ENCODE peak calls at places on chromosomes 16 and 17, in six cellular contexts. T is Karpas-422; V is IMR-90; I is CD4-positive, alpha-beta T cell; O is sigmoid colon; U is tibial artery. L is an unnamed sample.
A peak's percentile ranks its signal among the peaks of the same experiment; 100 is the strongest.

GRCh38 chr17:79707931-79708891 is 22.5 kb upstream of the ENPP7 start:
- DNase-seq in T (peak; percentile 81), V (peak; percentile 38), I (peak; percentile 53), O (no peak), U (no peak), L (peak; percentile 81)

GRCh38 chr17:80264048-80264792 is 3.6 kb downstream of the RNF213 start:
- DNase-seq in T (peak; percentile 76), V (no peak), I (peak; percentile 58), O (no peak), U (no peak), L (peak; percentile 92)

GRCh38 chr17:3792481-3792880 is 8.5 kb downstream of the ITGAE start:
- DNase-seq in T (no peak), V (no peak), I (no peak), O (no peak), U (no peak), L (no peak)

GRCh38 chr16:27431773-27432599 is 30.0 kb downstream of the IL21R start:
- DNase-seq in T (no peak), V (peak; percentile 45), I (no peak), O (peak; percentile 17), U (peak; percentile 24), L (peak; percentile 34)

GRCh38 chr17:49764559-49765180 is 739 bp upstream of the FAM117A start:
- DNase-seq in T (no peak), V (no peak), I (no peak), O (no peak), U (no peak), L (no peak)

GRCh38 chr16:72877374-72878028 is 170.4 kb downstream of the ZFHX3 start:
- DNase-seq in T (no peak), V (peak; percentile 88), I (no peak), O (no peak), U (peak; percentile 64), L (no peak)

GRCh38 chr17:3695723-3696411 is at the start of gene P2RX5:
- DNase-seq in T (peak; percentile 91), V (no peak), I (peak; percentile 28), O (no peak), U (peak; percentile 55), L (peak; percentile 95)

GRCh38 chr16:66728117-66728787 is 23.2 kb downstream of the DYNC1LI2 start:
- DNase-seq in T (peak; percentile 87), V (peak; percentile 67), I (no peak), O (peak; percentile 67), U (no peak), L (no peak)

GRCh38 chr17:9402590-9403199 is 172.9 kb downstream of the STX8 start:
- DNase-seq in T (peak; percentile 74), V (peak; percentile 23), I (no peak), O (no peak), U (no peak), L (no peak)

GRCh38 chr17:75589919-75590303 is 2.3 kb downstream of the MYO15B start:
- DNase-seq in T (no peak), V (no peak), I (no peak), O (peak; percentile 74), U (no peak), L (no peak)
- H3K27ac ChIP-seq in T (no peak overlapping the region), V (no peak overlapping the region), I (no peak overlapping the region), O (peak overlapping the region; percentile 90), U (peak overlapping the region; percentile 63), L (peak overlapping the region; percentile 95)

DNA sequence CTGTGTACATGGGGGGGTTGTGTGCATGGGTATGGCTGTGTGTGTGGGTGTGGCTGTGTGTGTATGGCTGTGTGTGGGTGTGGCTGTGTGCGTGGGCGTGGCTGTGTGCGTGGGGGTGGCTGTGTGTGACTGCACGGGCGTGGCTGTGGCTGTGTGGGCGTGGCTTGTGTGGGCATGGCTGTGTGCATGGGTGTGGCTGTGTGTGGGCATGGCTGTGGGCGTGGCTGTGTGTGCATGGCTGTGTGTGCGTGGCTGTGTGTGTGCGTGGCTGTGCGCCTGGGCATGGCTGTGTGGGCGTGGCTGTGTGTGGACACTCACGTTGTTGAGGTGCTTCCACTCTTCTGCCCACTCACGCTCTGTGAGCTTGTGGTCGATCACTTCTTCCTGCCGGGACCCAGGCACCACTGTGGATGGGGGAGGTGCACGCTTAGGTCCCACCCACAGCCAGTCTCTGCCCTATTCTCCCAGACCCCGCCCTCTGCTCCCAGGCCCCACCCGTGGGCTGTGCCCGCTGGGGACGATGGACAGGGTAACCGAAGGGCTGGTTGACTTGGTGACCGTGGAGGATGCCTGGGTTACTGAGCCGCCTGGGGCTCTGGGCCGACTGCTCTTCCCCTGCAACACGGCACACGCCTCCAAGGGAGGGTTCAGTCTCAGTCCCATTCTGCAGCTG is 16.0 kb upstream of the PABPN1L start:
- DNase-seq in T (peak; percentile 81), V (no peak), I (peak; percentile 8), O (no peak), U (no peak), L (no peak)
- H3K27ac ChIP-seq in T (no peak overlapping the region), V (no peak overlapping the region), I (no peak overlapping the region), O (no peak overlapping the region), U (no peak overlapping the region), L (no peak overlapping the region)

DNA sequence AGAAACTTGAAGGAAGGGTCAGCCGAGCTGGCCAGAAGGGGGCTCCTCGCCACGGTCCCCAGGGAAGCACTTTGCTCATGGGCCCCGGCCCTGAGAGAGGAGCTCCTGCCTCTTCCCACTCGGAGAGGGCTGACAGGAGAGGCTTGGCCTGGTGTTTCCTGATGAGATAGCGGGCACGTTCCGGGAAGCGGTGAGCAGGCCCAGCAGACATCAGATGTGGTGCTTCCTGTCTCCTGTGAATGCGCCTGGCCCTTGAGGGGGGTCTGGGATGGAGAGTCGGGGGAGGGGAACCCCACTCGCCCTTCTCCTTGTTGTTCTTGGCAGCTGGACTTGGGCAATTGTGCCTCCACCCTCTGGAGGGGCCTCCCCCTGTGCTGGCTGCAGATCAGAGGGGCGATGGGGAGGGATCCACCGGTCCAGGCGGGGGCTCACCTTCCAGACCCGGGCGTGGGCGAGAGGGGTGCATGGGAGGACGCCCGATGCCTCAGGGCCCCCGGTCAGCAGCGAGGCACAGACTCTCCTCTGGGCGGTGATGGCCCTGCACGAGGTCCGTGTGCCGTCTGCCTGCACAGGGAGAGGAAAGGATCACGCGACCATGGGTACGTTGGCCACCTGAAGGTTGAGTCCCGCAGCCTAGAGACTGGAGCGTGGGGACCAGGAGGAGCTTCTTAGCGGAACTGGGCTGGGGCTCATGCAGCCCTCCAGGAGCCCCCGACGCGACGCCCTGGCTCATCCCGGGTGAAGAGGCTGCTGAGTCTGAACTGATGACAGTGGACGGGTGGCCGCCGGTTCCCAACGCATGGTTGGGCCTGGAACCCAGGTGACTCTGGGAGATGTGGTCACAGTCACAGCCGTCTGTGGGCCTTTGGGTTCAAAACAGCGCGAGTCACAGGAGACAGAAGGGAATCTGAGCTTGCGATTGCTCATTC is 25.4 kb downstream of the METRNL start:
- DNase-seq in T (no peak), V (no peak), I (no peak), O (no peak), U (no peak), L (no peak)
- H3K27ac ChIP-seq in T (no peak overlapping the region), V (no peak overlapping the region), I (no peak overlapping the region), O (peak overlapping the region; percentile 57), U (peak overlapping the region; percentile 85), L (no peak overlapping the region)

GRCh38 chr16:70399326-70399725 is 39.6 kb downstream of the ST3GAL2 start:
- DNase-seq in T (no peak), V (no peak), I (no peak), O (no peak), U (no peak), L (no peak)
- H3K27ac ChIP-seq in T (peak overlapping the region; percentile 3), V (no peak overlapping the region), I (no peak overlapping the region), O (no peak overlapping the region), U (no peak overlapping the region), L (no peak overlapping the region)

DNA sequence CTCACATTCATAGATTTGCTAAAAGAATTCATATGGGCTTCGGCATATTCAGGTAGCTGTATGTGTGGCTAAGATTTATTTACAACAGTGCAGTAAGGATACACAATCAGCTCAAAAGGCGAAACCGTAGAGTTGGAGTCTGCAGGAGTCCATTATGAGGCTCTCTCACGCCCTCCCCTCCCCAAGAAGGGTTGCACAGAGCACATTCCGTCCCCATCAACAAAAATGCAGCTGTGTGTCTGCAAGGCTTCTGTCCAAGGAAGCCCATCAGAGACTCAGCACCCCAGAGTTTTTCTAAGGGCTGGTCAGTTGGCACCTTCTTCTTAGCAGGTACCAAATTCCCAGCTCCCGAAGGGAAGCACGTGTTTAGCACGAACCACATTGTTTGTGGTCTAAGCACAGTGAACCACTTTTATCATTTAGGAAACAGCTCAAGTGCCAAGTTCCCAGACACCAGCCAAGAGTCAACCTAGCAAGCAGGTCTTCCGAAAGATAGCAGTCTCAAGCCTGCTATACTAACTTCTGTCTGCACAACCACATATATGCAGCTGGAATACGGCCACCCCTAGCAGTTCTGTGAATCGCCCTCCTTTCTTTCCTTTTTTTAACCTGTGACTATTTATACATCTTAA is 28.5 kb upstream of the MEAK7 start:
- DNase-seq in T (no peak), V (no peak), I (no peak), O (no peak), U (no peak), L (peak; percentile 24)
- H3K27ac ChIP-seq in T (no peak overlapping the region), V (peak overlapping the region; percentile 85), I (no peak overlapping the region), O (peak overlapping the region; percentile 82), U (peak overlapping the region; percentile 35), L (peak overlapping the region; percentile 80)